ENCODE peak calls at places on chromosomes 2 and 18, in five cellular contexts. I, R, W, H and K are unnamed samples.

GRCh38 chr2:241813080-241813805 is 4.2 kb downstream of the NEU4 start:
- ATAC-seq in I (no peak), R (no peak), W (no peak), H (no peak), K (no peak)

GRCh38 chr18:49597556-49597955 is 35.7 kb downstream of the LIPG start:
- ATAC-seq in I (no peak), R (no peak), W (no peak), H (no peak), K (no peak)

GRCh38 chr2:187115627-187116026 is 266.7 kb upstream of the ZSWIM2 start:
- ATAC-seq in I (no peak), R (no peak), W (no peak), H (no peak), K (no peak)

GRCh38 chr2:188870289-188870688 is 103.9 kb upstream of the COL3A1 start:
- ATAC-seq in I (no peak), R (no peak), W (no peak), H (no peak), K (no peak)

GRCh38 chr2:86764661-86765307 is 25.9 kb downstream of the CD8A start:
- ATAC-seq in I (no peak), R (no peak), W (peak; percentile 58), H (peak; percentile 24), K (peak; percentile 56)

GRCh38 chr2:132489150-132489549 is 72.5 kb downstream of the GPR39 start:
- ATAC-seq in I (no peak), R (no peak), W (no peak), H (no peak), K (no peak)

GRCh38 chr2:234559609-234560008 is 62.7 kb upstream of the ARL4C start:
- ATAC-seq in I (no peak), R (no peak), W (no peak), H (no peak), K (no peak)

GRCh38 chr2:155273314-155273713 is 574.8 kb downstream of the KCNJ3 start:
- ATAC-seq in I (no peak), R (no peak), W (no peak), H (no peak), K (no peak)

GRCh38 chr2:230384986-230385385 is 31.0 kb upstream of the SP100 start:
- ATAC-seq in I (no peak), R (no peak), W (no peak), H (no peak), K (no peak)

GRCh38 chr2:165305391-165306096 is 66.3 kb downstream of the SCN2A start:
- ATAC-seq in I (no peak), R (peak; percentile 41), W (no peak), H (no peak), K (no peak)

GRCh38 chr2:180692322-180692721 is 288.1 kb upstream of the UBE2E3 start:
- ATAC-seq in I (no peak), R (no peak), W (no peak), H (no peak), K (no peak)

GRCh38 chr18:41444943-41445342 is 510.1 kb upstream of the PIK3C3 start:
- ATAC-seq in I (no peak), R (no peak), W (no peak), H (no peak), K (no peak)

GRCh38 chr18:10912790-10913560 is 236.4 kb downstream of the PIEZO2 start:
- ATAC-seq in I (no peak), R (no peak), W (no peak), H (peak; percentile 43), K (no peak)

GRCh38 chr2:102796337-102796736 is 34.5 kb downstream of the TMEM182 start:
- ATAC-seq in I (no peak), R (no peak), W (no peak), H (no peak), K (no peak)

GRCh38 chr2:113876503-113877387 is 13.1 kb upstream of the ACTR3 start:
- ATAC-seq in I (peak; percentile 95), R (peak; percentile 58), W (peak; percentile 91), H (no peak), K (no peak)

GRCh38 chr2:70887208-70887549 is 48.5 kb upstream of the ATP6V1B1 start:
- ATAC-seq in I (no peak), R (no peak), W (no peak), H (no peak), K (no peak)

GRCh38 chr2:9263388-9263787 is 56.8 kb downstream of the ASAP2 start:
- ATAC-seq in I (no peak), R (no peak), W (no peak), H (no peak), K (no peak)

GRCh38 chr2:88955607-88956006 is 264.1 kb downstream of the RPIA start:
- ATAC-seq in I (no peak), R (no peak), W (no peak), H (no peak), K (no peak)

GRCh38 chr2:149741646-149742045 is 154.1 kb upstream of the MMADHC start:
- ATAC-seq in I (no peak), R (no peak), W (no peak), H (no peak), K (no peak)

GRCh38 chr2:168825149-168825548 is 22.7 kb downstream of the NOSTRIN start:
- ATAC-seq in I (no peak), R (no peak), W (no peak), H (no peak), K (no peak)

GRCh38 chr18:48715651-48716354 is 177.0 kb downstream of the CTIF start:
- ATAC-seq in I (peak; percentile 40), R (peak; percentile 77), W (no peak), H (peak; percentile 18), K (peak; percentile 90)

GRCh38 chr2:101432411-101433181 is 42.3 kb downstream of the RFX8 start:
- ATAC-seq in I (no peak), R (no peak), W (no peak), H (peak; percentile 13), K (peak; percentile 38)

GRCh38 chr2:179574061-179574519 is 287.3 kb downstream of the ZNF385B start:
- ATAC-seq in I (no peak), R (no peak), W (no peak), H (no peak), K (no peak)

GRCh38 chr18:35117951-35118411 is 76.8 kb downstream of the MAPRE2 start:
- ATAC-seq in I (peak; percentile 48), R (no peak), W (no peak), H (peak; percentile 86), K (no peak)